ENCODE peak calls at places on chromosomes 12 and 14, in seven cellular contexts. One of them, this sample, is unnamed.

GRCh38 chr12:104763163-104763805 is 194.8 kb downstream of the SLC41A2 start:
- DNase-seq in neural progenitor cell: no peak
- DNase-seq in heart left ventricle: no peak
- DNase-seq in uterus: no peak
- DNase-seq in CD8-positive, alpha-beta memory T cell: no peak
- DNase-seq in ovary: no peak
- DNase-seq in HCT116: no peak
- DNase-seq in this sample: no peak

GRCh38 chr14:77067632-77068514 is 30.2 kb upstream of the CIPC start:
- DNase-seq in neural progenitor cell: peak; percentile 80
- DNase-seq in CD8-positive, alpha-beta memory T cell: peak; percentile 38
- DNase-seq in ovary: peak; percentile 73
- DNase-seq in HCT116: peak; percentile 42
- DNase-seq in heart left ventricle: peak; percentile 72
- DNase-seq in uterus: peak; percentile 72
- DNase-seq in this sample: peak; percentile 61

GRCh38 chr12:7005288-7005687 is 13.0 kb downstream of the LPCAT3 start:
- DNase-seq in neural progenitor cell: no peak
- DNase-seq in heart left ventricle: no peak
- DNase-seq in ovary: no peak
- DNase-seq in CD8-positive, alpha-beta memory T cell: no peak
- DNase-seq in HCT116: no peak
- DNase-seq in uterus: no peak
- DNase-seq in this sample: no peak

GRCh38 chr12:75289678-75290200 is 40.4 kb downstream of the CAPS2 start:
- DNase-seq in HCT116: peak; percentile 3
- DNase-seq in CD8-positive, alpha-beta memory T cell: no peak
- DNase-seq in ovary: no peak
- DNase-seq in heart left ventricle: no peak
- DNase-seq in uterus: no peak
- DNase-seq in neural progenitor cell: no peak
- DNase-seq in this sample: no peak

GRCh38 chr14:100534528-100535286 is 52.5 kb downstream of the BEGAIN start:
- DNase-seq in neural progenitor cell: peak; percentile 48
- DNase-seq in ovary: peak; percentile 17
- DNase-seq in CD8-positive, alpha-beta memory T cell: no peak
- DNase-seq in heart left ventricle: peak; percentile 2
- DNase-seq in uterus: peak; percentile 34
- DNase-seq in HCT116: no peak
- DNase-seq in this sample: no peak

GRCh38 chr12:121026274-121027045 is 10.2 kb upstream of the C12orf43 start:
- DNase-seq in heart left ventricle: no peak
- DNase-seq in ovary: no peak
- DNase-seq in neural progenitor cell: no peak
- DNase-seq in uterus: no peak
- DNase-seq in HCT116: no peak
- DNase-seq in CD8-positive, alpha-beta memory T cell: no peak
- DNase-seq in this sample: no peak

GRCh38 chr14:65880507-65880906 is 468.0 kb downstream of the FUT8 start:
- DNase-seq in ovary: no peak
- DNase-seq in HCT116: no peak
- DNase-seq in neural progenitor cell: no peak
- DNase-seq in uterus: no peak
- DNase-seq in CD8-positive, alpha-beta memory T cell: no peak
- DNase-seq in heart left ventricle: no peak
- DNase-seq in this sample: no peak

GRCh38 chr14:60658909-60659585 is 9.8 kb upstream of the SIX1 start:
- DNase-seq in ovary: no peak
- DNase-seq in HCT116: no peak
- DNase-seq in uterus: no peak
- DNase-seq in CD8-positive, alpha-beta memory T cell: no peak
- DNase-seq in neural progenitor cell: peak; percentile 28
- DNase-seq in heart left ventricle: no peak
- DNase-seq in this sample: no peak

GRCh38 chr12:113700943-113701342 is 229.3 kb upstream of the LHX5 start:
- DNase-seq in neural progenitor cell: peak; percentile 33
- DNase-seq in heart left ventricle: no peak
- DNase-seq in CD8-positive, alpha-beta memory T cell: no peak
- DNase-seq in ovary: no peak
- DNase-seq in uterus: no peak
- DNase-seq in HCT116: no peak
- DNase-seq in this sample: no peak

GRCh38 chr14:102215522-102216250 is 76.0 kb downstream of the WDR20 start:
- DNase-seq in uterus: no peak
- DNase-seq in neural progenitor cell: no peak
- DNase-seq in ovary: no peak
- DNase-seq in HCT116: no peak
- DNase-seq in CD8-positive, alpha-beta memory T cell: no peak
- DNase-seq in heart left ventricle: peak; percentile 36
- DNase-seq in this sample: no peak
- H3K27ac ChIP-seq in uterus: peak overlapping the region; percentile 20
- H3K27ac ChIP-seq in neural progenitor cell: no peak overlapping the region
- H3K27ac ChIP-seq in ovary: no peak overlapping the region
- H3K27ac ChIP-seq in HCT116: no peak overlapping the region
- H3K27ac ChIP-seq in CD8-positive, alpha-beta memory T cell: no peak overlapping the region
- H3K27ac ChIP-seq in heart left ventricle: peak overlapping the region; percentile 36
- H3K27ac ChIP-seq in this sample: peak overlapping the region; percentile 23

GRCh38 chr14:75479770-75480600 is 42.3 kb upstream of the BATF start:
- DNase-seq in neural progenitor cell: peak; percentile 64
- DNase-seq in uterus: no peak
- DNase-seq in ovary: no peak
- DNase-seq in CD8-positive, alpha-beta memory T cell: no peak
- DNase-seq in heart left ventricle: no peak
- DNase-seq in HCT116: no peak
- DNase-seq in this sample: no peak

GRCh38 chr14:75476274-75476995 is 45.8 kb upstream of the BATF start:
- DNase-seq in heart left ventricle: no peak
- DNase-seq in CD8-positive, alpha-beta memory T cell: no peak
- DNase-seq in neural progenitor cell: peak; percentile 74
- DNase-seq in ovary: no peak
- DNase-seq in HCT116: no peak
- DNase-seq in uterus: no peak
- DNase-seq in this sample: no peak

GRCh38 chr14:75482366-75482765 is 39.9 kb upstream of the BATF start:
- DNase-seq in neural progenitor cell: no peak
- DNase-seq in uterus: no peak
- DNase-seq in HCT116: no peak
- DNase-seq in CD8-positive, alpha-beta memory T cell: no peak
- DNase-seq in ovary: no peak
- DNase-seq in heart left ventricle: no peak
- DNase-seq in this sample: no peak

GRCh38 chr14:75477881-75478280 is 44.4 kb upstream of the BATF start:
- DNase-seq in CD8-positive, alpha-beta memory T cell: no peak
- DNase-seq in ovary: no peak
- DNase-seq in neural progenitor cell: no peak
- DNase-seq in heart left ventricle: no peak
- DNase-seq in HCT116: no peak
- DNase-seq in uterus: no peak
- DNase-seq in this sample: no peak
- H3K27ac ChIP-seq in CD8-positive, alpha-beta memory T cell: no peak overlapping the region
- H3K27ac ChIP-seq in ovary: no peak overlapping the region
- H3K27ac ChIP-seq in neural progenitor cell: no peak overlapping the region
- H3K27ac ChIP-seq in heart left ventricle: no peak overlapping the region
- H3K27ac ChIP-seq in HCT116: no peak overlapping the region
- H3K27ac ChIP-seq in uterus: no peak overlapping the region
- H3K27ac ChIP-seq in this sample: no peak overlapping the region

GRCh38 chr14:84323963-84324362 is 1206.0 kb upstream of the FLRT2 start:
- DNase-seq in neural progenitor cell: no peak
- DNase-seq in heart left ventricle: no peak
- DNase-seq in CD8-positive, alpha-beta memory T cell: no peak
- DNase-seq in ovary: no peak
- DNase-seq in uterus: no peak
- DNase-seq in HCT116: no peak
- DNase-seq in this sample: no peak
- H3K27ac ChIP-seq in neural progenitor cell: no peak overlapping the region
- H3K27ac ChIP-seq in heart left ventricle: no peak overlapping the region
- H3K27ac ChIP-seq in CD8-positive, alpha-beta memory T cell: no peak overlapping the region
- H3K27ac ChIP-seq in ovary: no peak overlapping the region
- H3K27ac ChIP-seq in uterus: no peak overlapping the region
- H3K27ac ChIP-seq in HCT116: no peak overlapping the region
- H3K27ac ChIP-seq in this sample: no peak overlapping the region

GRCh38 chr12:130674676-130675075 is 41.4 kb downstream of the RIMBP2 start:
- DNase-seq in uterus: no peak
- DNase-seq in neural progenitor cell: no peak
- DNase-seq in CD8-positive, alpha-beta memory T cell: no peak
- DNase-seq in heart left ventricle: no peak
- DNase-seq in HCT116: no peak
- DNase-seq in ovary: no peak
- DNase-seq in this sample: no peak

GRCh38 chr12:130671556-130671955 is 44.5 kb downstream of the RIMBP2 start:
- DNase-seq in HCT116: no peak
- DNase-seq in ovary: no peak
- DNase-seq in neural progenitor cell: no peak
- DNase-seq in uterus: no peak
- DNase-seq in CD8-positive, alpha-beta memory T cell: no peak
- DNase-seq in heart left ventricle: no peak
- DNase-seq in this sample: no peak

GRCh38 chr12:130675121-130675520 is 41.0 kb downstream of the RIMBP2 start:
- DNase-seq in CD8-positive, alpha-beta memory T cell: no peak
- DNase-seq in neural progenitor cell: no peak
- DNase-seq in ovary: no peak
- DNase-seq in uterus: no peak
- DNase-seq in heart left ventricle: no peak
- DNase-seq in HCT116: no peak
- DNase-seq in this sample: no peak

GRCh38 chr12:130672122-130672825 is 43.8 kb downstream of the RIMBP2 start:
- DNase-seq in CD8-positive, alpha-beta memory T cell: no peak
- DNase-seq in uterus: no peak
- DNase-seq in neural progenitor cell: no peak
- DNase-seq in HCT116: no peak
- DNase-seq in ovary: no peak
- DNase-seq in heart left ventricle: no peak
- DNase-seq in this sample: no peak

DNA sequence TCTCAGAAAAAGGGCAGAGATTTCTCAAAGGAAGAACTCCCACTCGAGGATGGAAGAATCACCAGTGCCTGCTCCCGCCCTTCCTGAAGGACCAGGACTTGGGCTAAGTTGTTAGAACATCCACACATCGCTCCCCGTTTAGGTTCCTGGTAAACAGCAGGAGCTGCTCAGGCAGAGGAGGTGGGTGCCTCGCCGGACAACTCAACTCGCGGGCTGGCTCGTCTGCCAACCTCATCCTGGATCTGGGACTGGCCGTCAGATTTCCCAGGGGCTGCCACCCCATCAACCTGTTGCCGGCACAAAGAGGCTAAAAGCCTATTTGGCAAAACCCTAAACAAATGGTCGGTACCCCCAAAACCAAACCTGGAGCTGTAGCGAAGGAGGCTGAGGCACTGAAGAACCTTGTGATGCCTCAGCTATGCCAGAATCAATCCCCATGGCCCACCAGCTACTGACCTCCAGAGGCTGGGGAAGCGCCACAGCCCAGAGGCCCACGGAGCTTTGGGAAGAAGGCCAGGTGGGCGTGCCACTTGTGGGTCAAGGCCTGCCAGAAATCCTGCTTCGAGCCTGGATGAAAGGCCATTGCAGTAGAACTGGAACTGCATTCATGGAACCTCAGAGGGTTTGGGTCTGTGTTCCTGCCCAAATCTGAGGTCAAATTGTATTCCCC is 42.9 kb downstream of the RIMBP2 start:
- DNase-seq in ovary: no peak
- DNase-seq in CD8-positive, alpha-beta memory T cell: no peak
- DNase-seq in HCT116: no peak
- DNase-seq in neural progenitor cell: no peak
- DNase-seq in heart left ventricle: no peak
- DNase-seq in uterus: no peak
- DNase-seq in this sample: no peak
- H3K27ac ChIP-seq in ovary: no peak overlapping the region
- H3K27ac ChIP-seq in CD8-positive, alpha-beta memory T cell: no peak overlapping the region
- H3K27ac ChIP-seq in HCT116: no peak overlapping the region
- H3K27ac ChIP-seq in neural progenitor cell: no peak overlapping the region
- H3K27ac ChIP-seq in heart left ventricle: no peak overlapping the region
- H3K27ac ChIP-seq in uterus: no peak overlapping the region
- H3K27ac ChIP-seq in this sample: no peak overlapping the region

This sample was measured in prostate gland.